ENCODE peak calls at places on chromosomes 4 and X, in eight cellular contexts. S, O, I, G, A, F, K and Z are unnamed samples.

GRCh38 chr4:120842046-120842445 is 80.5 kb downstream of the PRDM5 start:
- DNase-seq in S (no peak), I (no peak), F (peak; percentile 54), A (no peak), O (no peak), G (no peak), K (no peak), Z (no peak)

GRCh38 chr4:122329876-122330595 is 48.8 kb upstream of the ADAD1 start:
- DNase-seq in A (no peak), F (peak; percentile 58), G (no peak), O (no peak), I (no peak), K (peak; percentile 34), S (no peak), Z (no peak)

GRCh38 chr4:10015140-10015753 is 6.0 kb downstream of the SLC2A9 start:
- DNase-seq in A (peak; percentile 82), F (peak; percentile 52), S (peak; percentile 36), K (peak; percentile 62), I (peak; percentile 64), O (peak; percentile 67), G (peak; percentile 58), Z (peak; percentile 78)

GRCh38 chr4:7630559-7631287 is 196.0 kb upstream of the PSAPL1 start:
- DNase-seq in G (peak; percentile 46), S (no peak), I (no peak), O (peak; percentile 33), K (peak; percentile 94), F (peak; percentile 95), A (no peak), Z (no peak)

GRCh38 chr4:76981649-76982048 is 32.1 kb downstream of the SEPTIN11 start:
- DNase-seq in G (no peak), K (no peak), I (no peak), F (no peak), A (no peak), S (no peak), O (no peak), Z (no peak)

GRCh38 chr4:111930658-111931057 is 214.6 kb upstream of the FAM241A start:
- DNase-seq in I (peak; percentile 72), A (no peak), G (no peak), F (no peak), S (no peak), O (no peak), K (no peak), Z (no peak)

GRCh38 chr4:102826890-102827673 is at the start of gene UBE2D3:
- DNase-seq in S (peak; percentile 93), K (peak; percentile 81), I (peak; percentile 89), G (peak; percentile 97), A (peak; percentile 90), O (peak; percentile 92), F (peak; percentile 96), Z (peak; percentile 98)

GRCh38 chr4:2785613-2786012 is 7.3 kb upstream of the SH3BP2 start:
- DNase-seq in G (no peak), I (peak; percentile 47), O (no peak), A (no peak), K (no peak), S (peak; percentile 89), F (no peak), Z (peak; percentile 82)

GRCh38 chrX:119648421-119648775 is 42.2 kb upstream of the NKRF start:
- DNase-seq in A (no peak), O (no peak), F (no peak), G (no peak), I (peak; percentile 21), K (no peak), S (no peak), Z (no peak)

GRCh38 chr4:7721984-7722551 is 217.6 kb downstream of the AFAP1 start:
- DNase-seq in K (peak; percentile 48), F (no peak), G (no peak), O (no peak), A (no peak), I (no peak), S (no peak), Z (no peak)

GRCh38 chr4:7167706-7168105 is 24.6 kb upstream of the SORCS2 start:
- DNase-seq in G (no peak), A (no peak), O (no peak), F (no peak), S (no peak), K (peak; percentile 18), I (no peak), Z (no peak)

GRCh38 chrX:118974088-118974907 is at the start of gene LONRF3:
- DNase-seq in F (peak; percentile 70), I (peak; percentile 44), K (peak; percentile 67), S (peak; percentile 7), G (peak; percentile 74), A (no peak), O (no peak), Z (no peak)

GRCh38 chr4:8410641-8411271 is 29.8 kb downstream of the ACOX3 start:
- DNase-seq in S (no peak), I (no peak), K (peak; percentile 88), O (peak; percentile 81), G (peak; percentile 80), F (peak; percentile 66), A (peak; percentile 89), Z (no peak)

GRCh38 chr4:185933078-185933581 is 121.1 kb upstream of the SORBS2 start:
- DNase-seq in K (peak; percentile 28), F (peak; percentile 80), G (no peak), O (no peak), A (no peak), S (no peak), I (no peak), Z (no peak)

GRCh38 chrX:69607616-69608015 is 8.3 kb upstream of the EDA start:
- DNase-seq in F (no peak), O (no peak), G (no peak), A (no peak), S (no peak), K (no peak), I (no peak), Z (no peak)

GRCh38 chr4:13298655-13299054 is 185.5 kb downstream of the RAB28 start:
- DNase-seq in A (no peak), S (no peak), K (no peak), F (no peak), G (no peak), O (no peak), I (no peak), Z (no peak)

GRCh38 chrX:2391869-2392606 is 108.7 kb downstream of the DHRSX start:
- DNase-seq in A (peak; percentile 85), S (no peak), I (no peak), O (peak; percentile 94), G (peak; percentile 81), K (peak; percentile 93), F (peak; percentile 64), Z (peak; percentile 28)

GRCh38 chr4:92450694-92451093 is 146.9 kb downstream of the GRID2 start:
- DNase-seq in S (no peak), A (no peak), G (no peak), O (no peak), I (no peak), K (no peak), F (no peak), Z (no peak)

GRCh38 chr4:92447265-92447905 is 143.6 kb downstream of the GRID2 start:
- DNase-seq in O (no peak), A (no peak), F (no peak), K (no peak), S (no peak), I (no peak), G (no peak), Z (no peak)

GRCh38 chr4:92445127-92445526 is 141.4 kb downstream of the GRID2 start:
- DNase-seq in S (no peak), O (no peak), A (peak; percentile 41), K (no peak), I (no peak), G (no peak), F (no peak), Z (no peak)
- H3K9me2 ChIP-seq in S (no peaks in the 10 kb centered on the region), O (no peaks in the 10 kb centered on the region), A (no peaks in the 10 kb centered on the region), K (no peaks in the 10 kb centered on the region), I (no peaks in the 10 kb centered on the region), G (no peaks in the 10 kb centered on the region), F (no peaks in the 10 kb centered on the region), Z (no peaks in the 10 kb centered on the region)

GRCh38 chrX:154696328-154697045 is 43.1 kb upstream of the CTAG2 start:
- DNase-seq in G (no peak), K (peak; percentile 71), F (peak; percentile 83), O (no peak), A (no peak), I (no peak), S (no peak), Z (no peak)
- H2AFZ ChIP-seq in G (no peak overlapping the region), K (no peak overlapping the region), F (peak overlapping the region; percentile 86), O (no peak overlapping the region), A (no peak overlapping the region), I (no peak overlapping the region), S (no peak overlapping the region), Z (no peak overlapping the region)

GRCh38 chr4:139956436-139957107 is 197.4 kb downstream of the MAML3 start:
- DNase-seq in F (no peak), O (no peak), G (no peak), K (no peak), I (no peak), S (no peak), A (no peak), Z (no peak)

GRCh38 chr4:139958738-139959096 is 195.3 kb downstream of the MAML3 start:
- DNase-seq in A (no peak), G (no peak), K (no peak), I (no peak), S (no peak), O (no peak), F (no peak), Z (no peak)

GRCh38 chr4:139957108-139957464 is 196.9 kb downstream of the MAML3 start:
- DNase-seq in S (no peak), K (no peak), I (no peak), G (no peak), O (no peak), A (no peak), F (no peak), Z (no peak)

GRCh38 chr4:139959398-139959797 is 194.6 kb downstream of the MAML3 start:
- DNase-seq in A (no peak), F (no peak), G (no peak), I (no peak), S (no peak), O (no peak), K (no peak), Z (no peak)

DNA sequence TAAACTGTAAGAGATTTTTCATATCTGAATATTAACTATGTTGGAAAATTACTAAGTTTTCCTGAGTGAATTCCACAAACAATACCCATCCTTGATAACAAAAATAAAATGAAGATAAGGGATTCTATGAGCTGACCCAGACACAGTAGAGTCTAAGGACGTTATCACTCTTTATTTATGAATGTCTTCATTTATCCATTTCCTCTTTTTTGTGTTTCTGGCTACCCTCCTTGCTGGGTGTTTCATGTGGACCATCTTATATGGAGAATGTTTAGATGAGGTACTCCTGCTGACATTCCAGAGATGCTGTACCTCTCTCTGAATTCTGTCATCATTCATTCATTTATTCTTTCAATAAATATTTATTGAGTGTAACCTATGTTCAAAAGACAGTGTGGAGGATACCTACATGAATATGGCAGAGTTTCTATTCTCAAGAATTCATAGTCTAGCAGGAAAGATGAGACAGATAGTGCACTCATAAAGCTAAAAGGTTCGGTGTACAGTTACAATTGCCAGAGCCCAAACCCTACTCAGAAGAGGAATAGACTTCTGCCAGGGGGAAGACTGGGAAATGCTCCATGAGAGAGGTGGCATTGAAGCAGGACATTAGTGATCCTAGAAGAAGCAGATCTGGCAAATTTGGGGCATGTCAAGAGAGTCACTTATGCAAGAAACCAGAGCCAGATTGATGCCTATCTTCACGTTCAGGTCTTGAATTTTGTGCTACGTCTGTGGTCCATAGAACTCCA is 195.8 kb downstream of the MAML3 start:
- DNase-seq in G (no peak), F (no peak), I (no peak), O (no peak), K (no peak), A (no peak), S (no peak), Z (no peak)
- H4K20me1 ChIP-seq in G (no peaks in the 10 kb centered on the region), F (no peaks in the 10 kb centered on the region), I (no peaks in the 10 kb centered on the region), O (no peaks in the 10 kb centered on the region), K (no peaks in the 10 kb centered on the region), A (no peaks in the 10 kb centered on the region), S (no peaks in the 10 kb centered on the region), Z (no peaks in the 10 kb centered on the region)

GRCh38 chrX:117063224-117063623 is 600.4 kb upstream of the CT83 start:
- DNase-seq in G (no peak), K (no peak), A (no peak), S (no peak), I (no peak), O (no peak), F (no peak), Z (no peak)
- H3K9me2 ChIP-seq in G (no peaks in the 10 kb centered on the region), K (no peaks in the 10 kb centered on the region), A (no peaks in the 10 kb centered on the region), S (no peaks in the 10 kb centered on the region), I (no peaks in the 10 kb centered on the region), O (no peaks in the 10 kb centered on the region), F (no peaks in the 10 kb centered on the region), Z (no peaks in the 10 kb centered on the region)